ENCODE peak calls at places on chromosomes 5 and 9, in four cellular contexts. X is K562, D is H1, F is GM12878. C is an unnamed sample.

GRCh38 chr9:112945620-112946208 is 55.0 kb upstream of the SLC46A2 start:
- DNase-seq in X (peak; percentile 21), F (no peak), D (peak; percentile 41), C (no peak)

GRCh38 chr5:8332666-8333444 is 463.9 kb downstream of the MTRR start:
- DNase-seq in D (no peak), F (no peak), X (no peak), C (no peak)

GRCh38 chr9:97938081-97938644 is at the start of gene HEMGN:
- DNase-seq in D (no peak), X (peak; percentile 24), F (peak; percentile 28), C (no peak)

GRCh38 chr5:126912607-126913006 is 117.8 kb downstream of the MARCHF3 start:
- DNase-seq in X (no peak), D (no peak), F (no peak), C (peak; percentile 6)

GRCh38 chr5:176388003-176388340 is 426 bp downstream of the NOP16 start:
- DNase-seq in F (no peak), X (peak; percentile 69), D (no peak), C (peak; percentile 9)

GRCh38 chr9:120490888-120491595 is 88.9 kb downstream of the CDK5RAP2 start:
- DNase-seq in X (no peak), F (peak; percentile 15), D (no peak), C (no peak)

GRCh38 chr5:157668356-157668755 is 3.0 kb upstream of the C5orf52 start:
- DNase-seq in D (no peak), F (no peak), X (no peak), C (no peak)

GRCh38 chr9:83512621-83513020 is 25.6 kb downstream of the FRMD3 start:
- DNase-seq in D (no peak), X (no peak), F (no peak), C (no peak)

DNA sequence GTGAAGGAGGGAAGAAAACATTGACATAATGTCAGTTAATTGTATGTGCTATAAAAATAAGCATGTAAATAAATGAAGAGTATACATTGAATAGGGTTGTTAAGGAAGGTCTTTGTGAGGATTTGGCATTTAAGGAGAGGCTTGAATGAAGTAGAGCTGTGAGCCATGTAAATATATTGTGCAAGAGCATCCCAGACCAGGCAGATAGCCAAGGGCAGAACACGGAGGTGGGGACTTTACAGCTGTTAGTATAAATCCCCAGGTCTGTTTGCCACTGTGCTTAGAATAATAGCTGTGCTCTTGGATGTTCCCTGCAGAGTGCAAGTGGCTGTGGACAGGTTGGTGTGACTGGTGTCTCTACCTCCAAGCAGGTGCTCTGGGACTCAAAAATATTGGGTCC is 211.7 kb downstream of the LRRC70 start:
- DNase-seq in D (no peak), X (no peak), F (no peak), C (peak; percentile 2)
- TF ChIP-seq CHD1 in D (no peak), X (no peak), F (no peak), C (no peak)

GRCh38 chr5:14440598-14441401 is 140.8 kb upstream of the OTULINL start:
- DNase-seq in X (no peak), D (no peak), F (no peak), C (peak; percentile 97)
- TF ChIP-seq POLR2A in X (no peak), D (no peak), F (no peak), C (peak; percentile 19)

GRCh38 chr9:74496819-74497749 is at the start of gene RORB:
- DNase-seq in F (no peak), X (peak; percentile 52), D (no peak), C (peak; percentile 5)
- TF ChIP-seq CHD1 in F (no peak), X (no peak), D (no peak), C (no peak)

DNA sequence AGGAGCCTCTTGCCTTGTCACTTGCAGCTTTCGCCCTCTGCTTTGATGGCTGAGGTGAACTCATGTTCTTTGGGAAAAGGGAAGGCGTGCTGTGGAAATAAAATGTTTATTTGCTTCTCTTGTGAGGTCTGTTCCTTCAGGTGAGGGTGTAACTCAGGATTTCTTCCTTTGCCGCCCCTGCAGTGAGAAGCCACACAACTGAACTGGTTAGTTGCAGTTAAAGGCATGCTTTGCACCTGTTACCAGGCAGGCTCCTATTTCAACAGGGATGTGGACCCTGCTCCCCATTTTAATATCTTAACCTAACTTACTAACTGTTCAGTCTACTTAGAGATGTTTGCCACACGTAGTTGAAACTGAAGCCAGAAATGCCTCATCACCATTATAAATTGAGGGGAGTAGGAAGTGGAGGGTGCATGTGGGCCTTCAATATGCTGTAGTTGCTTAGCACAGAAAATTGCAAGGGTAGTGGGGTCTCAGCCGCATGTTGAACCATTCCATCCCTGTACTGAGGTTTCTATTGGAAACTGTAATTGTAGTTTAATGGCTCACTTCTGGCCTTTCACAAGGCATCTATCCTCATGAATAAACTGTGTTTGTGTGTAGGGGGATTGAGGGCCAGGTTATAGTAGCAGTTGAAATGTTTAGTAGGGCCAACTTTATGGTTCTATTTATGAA is 7.9 kb downstream of the RACK1 start:
- DNase-seq in X (no peak), D (no peak), F (no peak), C (no peak)
- TF ChIP-seq POLR2A in X (peak; percentile 91), D (peak; percentile 52), F (peak; percentile 73), C (peak; percentile 52)

DNA sequence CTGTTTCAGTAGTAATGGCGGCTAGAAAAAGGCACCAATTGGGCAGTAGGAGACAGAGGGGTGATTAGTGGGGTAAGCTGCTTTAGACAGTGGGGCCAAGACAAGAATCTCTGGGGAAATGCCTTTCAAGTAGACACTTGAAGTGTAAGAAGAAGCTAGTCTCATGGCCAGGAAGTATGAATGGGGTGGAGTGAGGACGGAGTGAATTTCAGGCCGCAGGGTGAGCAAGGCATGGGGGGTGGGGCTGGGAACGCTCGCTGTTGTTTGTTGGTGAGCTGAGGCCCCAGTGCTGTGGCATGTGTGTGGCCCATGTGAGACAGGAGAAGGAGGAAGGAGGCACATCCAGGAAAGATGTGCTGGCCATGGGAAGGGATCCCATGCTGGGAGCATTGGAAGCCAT is 149.2 kb upstream of the NFIL3 start:
- DNase-seq in D (no peak), X (no peak), F (no peak), C (no peak)
- TF ChIP-seq CHD1 in D (no peak), X (no peak), F (no peak), C (no peak)

DNA sequence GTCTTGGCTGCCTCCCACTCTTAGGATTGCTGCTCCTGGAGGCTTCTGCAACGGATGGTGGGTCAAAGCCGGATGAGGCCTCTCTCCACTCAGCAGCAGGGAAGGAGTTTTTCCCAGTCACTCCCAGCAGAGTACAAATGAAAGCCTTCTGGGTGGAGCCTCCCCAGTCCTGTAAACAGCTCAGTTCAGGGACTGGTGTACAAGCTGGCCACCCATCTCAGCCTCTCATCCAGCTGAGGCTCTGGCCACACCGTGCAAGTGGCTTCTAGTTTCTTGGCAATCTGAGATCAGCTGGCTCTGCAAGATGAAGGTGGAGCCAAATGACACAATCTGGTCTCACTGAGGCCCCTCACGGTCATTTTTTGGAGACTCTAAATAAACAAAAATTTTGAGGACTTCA is 10.0 kb downstream of the GPX3 start:
- DNase-seq in D (no peak), X (no peak), F (no peak), C (no peak)
- TF ChIP-seq POLR2A in D (no peak), X (no peak), F (no peak), C (no peak)

GRCh38 chr5:173668910-173669309 is 52.5 kb upstream of the BOD1 start:
- DNase-seq in F (no peak), X (no peak), D (no peak), C (no peak)

GRCh38 chr5:173668245-173668800 is 51.9 kb upstream of the BOD1 start:
- DNase-seq in X (no peak), F (no peak), D (no peak), C (no peak)

GRCh38 chr5:173665326-173665725 is 48.9 kb upstream of the BOD1 start:
- DNase-seq in D (no peak), F (no peak), X (no peak), C (no peak)

GRCh38 chr5:173669483-173669882 is 53.0 kb upstream of the BOD1 start:
- DNase-seq in D (no peak), X (no peak), F (no peak), C (no peak)

DNA sequence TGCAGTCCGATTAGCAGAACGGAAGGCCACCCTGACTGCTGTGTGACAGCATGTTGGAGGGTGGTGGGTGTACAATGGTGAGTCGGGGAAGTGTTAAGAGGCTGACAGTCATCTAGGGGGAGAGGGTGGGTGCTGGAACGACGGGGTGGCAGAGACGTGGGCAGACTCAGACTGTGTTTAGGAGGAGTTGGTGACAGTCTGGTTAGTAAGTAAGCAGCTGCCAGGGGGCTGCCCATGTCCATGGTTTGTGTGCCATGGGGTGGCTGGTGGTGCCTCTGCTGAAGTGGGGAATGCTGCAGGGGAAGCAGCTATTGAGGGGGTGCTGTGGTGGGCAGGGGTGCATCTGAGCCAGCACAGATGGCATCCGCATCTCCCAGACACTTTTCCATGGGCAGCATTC is 51.3 kb upstream of the BOD1 start:
- DNase-seq in D (no peak), F (no peak), X (no peak), C (no peak)
- TF ChIP-seq CHD1 in D (no peak), F (no peak), X (no peak), C (no peak)

DNA sequence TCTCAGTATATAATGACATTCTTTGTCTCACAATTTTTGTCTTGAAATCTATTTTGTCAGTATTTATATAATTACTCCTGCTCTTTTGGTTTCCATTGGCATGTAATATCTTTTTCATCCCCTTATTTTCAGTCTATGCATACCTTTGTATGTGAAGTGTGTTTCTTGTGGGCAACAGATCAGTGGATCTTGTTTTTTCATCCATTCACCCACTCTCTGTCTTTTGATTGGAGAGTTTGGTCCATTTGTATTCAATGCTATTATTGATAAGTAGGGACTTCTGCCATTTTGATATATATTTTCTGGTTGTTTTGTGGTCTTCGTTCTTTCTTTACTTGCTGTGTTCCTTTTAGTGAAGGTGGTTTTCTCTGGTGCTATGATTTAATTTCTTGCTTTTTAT is 10.9 kb downstream of the RIC1 start:
- DNase-seq in X (no peak), F (no peak), D (no peak), C (no peak)
- TF ChIP-seq POLR2A in X (no peak), F (no peak), D (no peak), C (no peak)

GRCh38 chr5:181236954-181237641 is 6.6 kb downstream of the RACK1 start:
- DNase-seq in F (no peak), X (no peak), D (no peak), C (no peak)

GRCh38 chr5:181235323-181235688 is 8.4 kb downstream of the RACK1 start:
- DNase-seq in F (no peak), X (no peak), D (no peak), C (no peak)

GRCh38 chr5:181234455-181235306 is 9.0 kb downstream of the RACK1 start:
- DNase-seq in F (no peak), D (no peak), X (no peak), C (no peak)

GRCh38 chr5:181237758-181238385 is 5.8 kb downstream of the RACK1 start:
- DNase-seq in D (no peak), F (no peak), X (no peak), C (no peak)

DNA sequence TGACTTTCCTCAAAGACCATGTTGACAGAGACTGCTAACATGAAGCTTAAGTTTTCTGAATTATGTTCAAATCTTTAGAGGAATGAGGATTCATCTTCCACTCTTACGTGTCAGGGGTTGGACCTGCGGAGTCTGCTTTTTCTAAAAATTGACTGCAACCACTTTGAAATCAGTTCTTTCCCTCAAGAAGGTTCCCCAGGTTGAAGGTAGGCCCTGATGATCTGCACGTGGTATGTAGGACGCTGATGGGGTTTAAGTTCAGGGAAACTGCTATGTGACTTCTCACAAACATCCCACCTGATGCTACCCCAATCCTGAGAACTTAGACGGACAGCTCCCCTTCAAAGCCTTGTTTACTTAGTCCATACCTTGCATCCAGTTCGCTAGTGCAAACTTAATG is 7.2 kb downstream of the RACK1 start:
- DNase-seq in F (no peak), X (no peak), D (no peak), C (no peak)
- TF ChIP-seq CHD1 in F (no peak), X (no peak), D (no peak), C (no peak)